ENCODE peak calls at places on chromosomes 1 and 21, in nine cellular contexts. One of them, this sample, is unnamed.

GRCh38 chr1:72202761-72203160 is 79.6 kb downstream of the NEGR1 start:
- DNase-seq in K562: no peak
- DNase-seq in upper lobe of right lung: no peak
- DNase-seq in fibroblast of lung: no peak
- DNase-seq in B cell: no peak
- DNase-seq in brain microvascular endothelial cell: no peak
- DNase-seq in choroid plexus epithelial cell: no peak
- DNase-seq in astrocyte of the spinal cord: no peak
- DNase-seq in nephron progenitor cell: no peak
- DNase-seq in this sample: peak

GRCh38 chr1:17369466-17369865 is 2.5 kb upstream of the PADI6 start:
- DNase-seq in K562: no peak
- DNase-seq in upper lobe of right lung: no peak
- DNase-seq in fibroblast of lung: no peak
- DNase-seq in B cell: no peak
- DNase-seq in brain microvascular endothelial cell: peak
- DNase-seq in choroid plexus epithelial cell: peak
- DNase-seq in astrocyte of the spinal cord: peak
- DNase-seq in nephron progenitor cell: no peak
- DNase-seq in this sample: peak

GRCh38 chr1:93649231-93649630 is 32.4 kb downstream of the BCAR3 start:
- DNase-seq in K562: no peak
- DNase-seq in upper lobe of right lung: no peak
- DNase-seq in fibroblast of lung: no peak
- DNase-seq in B cell: no peak
- DNase-seq in brain microvascular endothelial cell: no peak
- DNase-seq in choroid plexus epithelial cell: no peak
- DNase-seq in astrocyte of the spinal cord: no peak
- DNase-seq in nephron progenitor cell: no peak
- DNase-seq in this sample: no peak

GRCh38 chr1:110953031-110953430 is 10.7 kb downstream of the LRIF1 start:
- DNase-seq in K562: no peak
- DNase-seq in upper lobe of right lung: no peak
- DNase-seq in fibroblast of lung: no peak
- DNase-seq in B cell: no peak
- DNase-seq in brain microvascular endothelial cell: no peak
- DNase-seq in choroid plexus epithelial cell: no peak
- DNase-seq in astrocyte of the spinal cord: no peak
- DNase-seq in nephron progenitor cell: no peak
- DNase-seq in this sample: no peak

GRCh38 chr1:177561436-177561835 is 390.7 kb downstream of the BRINP2 start:
- DNase-seq in K562: no peak
- DNase-seq in upper lobe of right lung: no peak
- DNase-seq in fibroblast of lung: no peak
- DNase-seq in B cell: no peak
- DNase-seq in brain microvascular endothelial cell: no peak
- DNase-seq in choroid plexus epithelial cell: no peak
- DNase-seq in astrocyte of the spinal cord: no peak
- DNase-seq in nephron progenitor cell: no peak
- DNase-seq in this sample: no peak

GRCh38 chr21:25188639-25189038 is 418.6 kb downstream of the MRPL39 start:
- DNase-seq in K562: no peak
- DNase-seq in upper lobe of right lung: no peak
- DNase-seq in fibroblast of lung: no peak
- DNase-seq in B cell: peak
- DNase-seq in brain microvascular endothelial cell: no peak
- DNase-seq in choroid plexus epithelial cell: no peak
- DNase-seq in astrocyte of the spinal cord: no peak
- DNase-seq in nephron progenitor cell: no peak
- DNase-seq in this sample: no peak

GRCh38 chr1:51421961-51422360 is 91.6 kb upstream of the TTC39A start:
- DNase-seq in K562: peak
- DNase-seq in upper lobe of right lung: no peak
- DNase-seq in fibroblast of lung: peak
- DNase-seq in B cell: peak
- DNase-seq in brain microvascular endothelial cell: peak
- DNase-seq in choroid plexus epithelial cell: peak
- DNase-seq in astrocyte of the spinal cord: peak
- DNase-seq in nephron progenitor cell: no peak
- DNase-seq in this sample: peak

GRCh38 chr21:44966135-44967081 is 26.6 kb downstream of the SLX9 start:
- DNase-seq in K562: no peak
- DNase-seq in upper lobe of right lung: no peak
- DNase-seq in fibroblast of lung: no peak
- DNase-seq in B cell: no peak
- DNase-seq in brain microvascular endothelial cell: no peak
- DNase-seq in choroid plexus epithelial cell: no peak
- DNase-seq in astrocyte of the spinal cord: no peak
- DNase-seq in nephron progenitor cell: no peak
- DNase-seq in this sample: no peak

GRCh38 chr1:56915960-56916359 is 49.9 kb downstream of the C8B start:
- DNase-seq in K562: no peak
- DNase-seq in upper lobe of right lung: peak
- DNase-seq in fibroblast of lung: no peak
- DNase-seq in B cell: no peak
- DNase-seq in brain microvascular endothelial cell: no peak
- DNase-seq in choroid plexus epithelial cell: no peak
- DNase-seq in astrocyte of the spinal cord: no peak
- DNase-seq in nephron progenitor cell: no peak
- DNase-seq in this sample: no peak

GRCh38 chr1:54559771-54560231 is 11.8 kb downstream of the ACOT11 start:
- DNase-seq in K562: no peak
- DNase-seq in upper lobe of right lung: peak
- DNase-seq in fibroblast of lung: no peak
- DNase-seq in B cell: no peak
- DNase-seq in brain microvascular endothelial cell: no peak
- DNase-seq in choroid plexus epithelial cell: no peak
- DNase-seq in astrocyte of the spinal cord: no peak
- DNase-seq in nephron progenitor cell: no peak
- DNase-seq in this sample: no peak

GRCh38 chr1:101293461-101294045 is 56.7 kb downstream of the S1PR1 start:
- DNase-seq in K562: no peak
- DNase-seq in upper lobe of right lung: no peak
- DNase-seq in fibroblast of lung: no peak
- DNase-seq in B cell: peak
- DNase-seq in brain microvascular endothelial cell: peak
- DNase-seq in choroid plexus epithelial cell: peak
- DNase-seq in astrocyte of the spinal cord: peak
- DNase-seq in nephron progenitor cell: no peak
- DNase-seq in this sample: peak

GRCh38 chr1:220700591-220701179 is 10.5 kb downstream of the C1orf115 start:
- DNase-seq in K562: no peak
- DNase-seq in upper lobe of right lung: no peak
- DNase-seq in fibroblast of lung: no peak
- DNase-seq in B cell: no peak
- DNase-seq in brain microvascular endothelial cell: no peak
- DNase-seq in choroid plexus epithelial cell: no peak
- DNase-seq in astrocyte of the spinal cord: peak
- DNase-seq in nephron progenitor cell: no peak
- DNase-seq in this sample: no peak

GRCh38 chr1:28087614-28088167 is 719 bp downstream of the EYA3 start:
- DNase-seq in K562: peak
- DNase-seq in upper lobe of right lung: no peak
- DNase-seq in fibroblast of lung: peak
- DNase-seq in B cell: peak
- DNase-seq in brain microvascular endothelial cell: no peak
- DNase-seq in choroid plexus epithelial cell: peak
- DNase-seq in astrocyte of the spinal cord: no peak
- DNase-seq in nephron progenitor cell: peak
- DNase-seq in this sample: no peak

GRCh38 chr1:29713857-29714256 is 477.5 kb downstream of the PTPRU start:
- DNase-seq in K562: no peak
- DNase-seq in upper lobe of right lung: no peak
- DNase-seq in fibroblast of lung: peak
- DNase-seq in B cell: no peak
- DNase-seq in brain microvascular endothelial cell: peak
- DNase-seq in choroid plexus epithelial cell: peak
- DNase-seq in astrocyte of the spinal cord: peak
- DNase-seq in nephron progenitor cell: no peak
- DNase-seq in this sample: no peak
- TF ChIP-seq CTCF in K562: peak
- TF ChIP-seq CTCF in upper lobe of right lung: peak
- TF ChIP-seq CTCF in fibroblast of lung: peak
- TF ChIP-seq CTCF in B cell: no peak
- TF ChIP-seq CTCF in brain microvascular endothelial cell: peak
- TF ChIP-seq CTCF in choroid plexus epithelial cell: peak
- TF ChIP-seq CTCF in astrocyte of the spinal cord: peak
- TF ChIP-seq CTCF in nephron progenitor cell: peak
- TF ChIP-seq CTCF in this sample: peak

GRCh38 chr1:2227341-2228156 is 570 bp upstream of the SKI start:
- DNase-seq in K562: peak
- DNase-seq in upper lobe of right lung: peak
- DNase-seq in fibroblast of lung: peak
- DNase-seq in B cell: peak
- DNase-seq in brain microvascular endothelial cell: peak
- DNase-seq in choroid plexus epithelial cell: peak
- DNase-seq in astrocyte of the spinal cord: peak
- DNase-seq in nephron progenitor cell: peak
- DNase-seq in this sample: peak
- TF ChIP-seq CTCF in K562: no peak
- TF ChIP-seq CTCF in upper lobe of right lung: no peak
- TF ChIP-seq CTCF in fibroblast of lung: no peak
- TF ChIP-seq CTCF in B cell: no peak
- TF ChIP-seq CTCF in brain microvascular endothelial cell: no peak
- TF ChIP-seq CTCF in choroid plexus epithelial cell: no peak
- TF ChIP-seq CTCF in astrocyte of the spinal cord: no peak
- TF ChIP-seq CTCF in nephron progenitor cell: no peak
- TF ChIP-seq CTCF in this sample: peak

GRCh38 chr1:153728305-153729066 is 636 bp downstream of the INTS3 start:
- DNase-seq in K562: peak
- DNase-seq in upper lobe of right lung: peak
- DNase-seq in fibroblast of lung: peak
- DNase-seq in B cell: no peak
- DNase-seq in brain microvascular endothelial cell: no peak
- DNase-seq in choroid plexus epithelial cell: peak
- DNase-seq in astrocyte of the spinal cord: peak
- DNase-seq in nephron progenitor cell: peak
- DNase-seq in this sample: peak

GRCh38 chr1:153730468-153730988 is 2.7 kb downstream of the INTS3 start:
- DNase-seq in K562: no peak
- DNase-seq in upper lobe of right lung: no peak
- DNase-seq in fibroblast of lung: no peak
- DNase-seq in B cell: no peak
- DNase-seq in brain microvascular endothelial cell: no peak
- DNase-seq in choroid plexus epithelial cell: no peak
- DNase-seq in astrocyte of the spinal cord: no peak
- DNase-seq in nephron progenitor cell: no peak
- DNase-seq in this sample: no peak

GRCh38 chr1:153723687-153724086 is 4.2 kb upstream of the INTS3 start:
- DNase-seq in K562: no peak
- DNase-seq in upper lobe of right lung: no peak
- DNase-seq in fibroblast of lung: no peak
- DNase-seq in B cell: no peak
- DNase-seq in brain microvascular endothelial cell: no peak
- DNase-seq in choroid plexus epithelial cell: no peak
- DNase-seq in astrocyte of the spinal cord: no peak
- DNase-seq in nephron progenitor cell: no peak
- DNase-seq in this sample: no peak

DNA sequence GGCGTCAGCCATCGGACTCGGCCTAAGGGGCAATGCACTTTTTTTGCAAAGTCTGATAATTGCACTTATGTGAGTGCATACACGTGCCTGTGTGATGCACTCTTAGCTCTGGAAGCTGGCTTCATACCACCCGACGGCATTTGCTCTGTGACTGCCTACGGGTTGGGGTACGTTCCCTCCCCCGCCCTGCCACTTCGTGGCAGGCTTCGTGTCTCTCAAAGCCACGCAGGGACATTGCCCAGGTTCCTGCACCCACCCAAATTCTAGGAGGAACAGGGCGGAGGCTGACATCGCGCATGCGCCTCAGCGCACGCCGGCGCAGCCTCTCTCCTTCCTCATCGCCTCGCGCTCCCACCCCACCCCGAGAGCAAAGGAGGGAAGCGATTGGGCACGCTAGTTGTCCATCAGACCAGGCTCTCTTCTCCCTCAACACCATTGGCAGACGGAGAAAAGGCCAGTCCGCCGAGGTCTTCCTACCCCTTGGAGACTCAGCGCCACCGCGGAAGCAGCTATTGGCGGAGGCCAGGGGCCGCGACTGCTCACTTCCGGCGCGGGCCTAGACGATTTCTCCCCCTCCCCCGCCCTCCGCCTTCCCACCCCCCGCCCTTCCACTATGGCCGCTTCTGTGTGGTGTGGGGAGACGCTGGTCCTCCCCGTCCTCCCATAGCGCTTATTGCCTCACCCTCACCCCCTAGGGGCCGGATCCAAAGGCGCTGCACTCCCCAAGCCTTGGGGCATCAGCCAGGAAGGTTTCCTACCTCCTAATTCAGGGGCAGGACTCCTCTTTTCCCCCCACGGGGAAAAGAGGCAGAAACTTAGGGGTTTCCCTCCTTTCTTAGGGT is at the start of gene INTS3:
- DNase-seq in K562: peak
- DNase-seq in upper lobe of right lung: peak
- DNase-seq in fibroblast of lung: peak
- DNase-seq in B cell: peak
- DNase-seq in brain microvascular endothelial cell: peak
- DNase-seq in choroid plexus epithelial cell: peak
- DNase-seq in astrocyte of the spinal cord: peak
- DNase-seq in nephron progenitor cell: peak
- DNase-seq in this sample: peak
- TF ChIP-seq CTCF in K562: peak
- TF ChIP-seq CTCF in upper lobe of right lung: peak
- TF ChIP-seq CTCF in fibroblast of lung: no peak
- TF ChIP-seq CTCF in B cell: no peak
- TF ChIP-seq CTCF in brain microvascular endothelial cell: peak
- TF ChIP-seq CTCF in choroid plexus epithelial cell: peak
- TF ChIP-seq CTCF in astrocyte of the spinal cord: no peak
- TF ChIP-seq CTCF in nephron progenitor cell: no peak
- TF ChIP-seq CTCF in this sample: peak

GRCh38 chr1:36222481-36223372 is 1.5 kb upstream of the THRAP3 start:
- DNase-seq in K562: no peak
- DNase-seq in upper lobe of right lung: peak
- DNase-seq in fibroblast of lung: no peak
- DNase-seq in B cell: no peak
- DNase-seq in brain microvascular endothelial cell: no peak
- DNase-seq in choroid plexus epithelial cell: no peak
- DNase-seq in astrocyte of the spinal cord: no peak
- DNase-seq in nephron progenitor cell: no peak
- DNase-seq in this sample: no peak

GRCh38 chr1:36223996-36224536 is at the start of gene THRAP3:
- DNase-seq in K562: peak
- DNase-seq in upper lobe of right lung: peak
- DNase-seq in fibroblast of lung: peak
- DNase-seq in B cell: peak
- DNase-seq in brain microvascular endothelial cell: peak
- DNase-seq in choroid plexus epithelial cell: peak
- DNase-seq in astrocyte of the spinal cord: peak
- DNase-seq in nephron progenitor cell: peak
- DNase-seq in this sample: peak

GRCh38 chr1:36225298-36225899 is 1.2 kb downstream of the THRAP3 start:
- DNase-seq in K562: no peak
- DNase-seq in upper lobe of right lung: no peak
- DNase-seq in fibroblast of lung: peak
- DNase-seq in B cell: no peak
- DNase-seq in brain microvascular endothelial cell: no peak
- DNase-seq in choroid plexus epithelial cell: peak
- DNase-seq in astrocyte of the spinal cord: no peak
- DNase-seq in nephron progenitor cell: no peak
- DNase-seq in this sample: no peak

GRCh38 chr1:36223373-36223995 is 759 bp upstream of the THRAP3 start:
- DNase-seq in K562: peak
- DNase-seq in upper lobe of right lung: no peak
- DNase-seq in fibroblast of lung: peak
- DNase-seq in B cell: peak
- DNase-seq in brain microvascular endothelial cell: peak
- DNase-seq in choroid plexus epithelial cell: peak
- DNase-seq in astrocyte of the spinal cord: peak
- DNase-seq in nephron progenitor cell: no peak
- DNase-seq in this sample: peak

GRCh38 chr1:36224537-36225297 is 474 bp downstream of the THRAP3 start:
- DNase-seq in K562: peak
- DNase-seq in upper lobe of right lung: no peak
- DNase-seq in fibroblast of lung: peak
- DNase-seq in B cell: no peak
- DNase-seq in brain microvascular endothelial cell: peak
- DNase-seq in choroid plexus epithelial cell: peak
- DNase-seq in astrocyte of the spinal cord: peak
- DNase-seq in nephron progenitor cell: peak
- DNase-seq in this sample: peak
- TF ChIP-seq CTCF in K562: peak
- TF ChIP-seq CTCF in upper lobe of right lung: peak
- TF ChIP-seq CTCF in fibroblast of lung: peak
- TF ChIP-seq CTCF in B cell: no peak
- TF ChIP-seq CTCF in brain microvascular endothelial cell: peak
- TF ChIP-seq CTCF in choroid plexus epithelial cell: peak
- TF ChIP-seq CTCF in astrocyte of the spinal cord: peak
- TF ChIP-seq CTCF in nephron progenitor cell: peak
- TF ChIP-seq CTCF in this sample: peak